ENCODE peak calls at places on chromosome 18, in four cellular contexts. One of them, this sample, is unnamed.

GRCh38 chr18:3511980-3512379 is 62.0 kb downstream of the TGIF1 start:
- DNase-seq in aorta: no peak
- DNase-seq in GM23338: no peak
- DNase-seq in neuronal stem cell: no peak
- DNase-seq in this sample: peak; percentile 82

GRCh38 chr18:24189664-24190346 is 50.9 kb downstream of the CABYR start:
- DNase-seq in neuronal stem cell: peak; percentile 23
- DNase-seq in GM23338: peak; percentile 37
- DNase-seq in aorta: no peak
- DNase-seq in this sample: no peak

GRCh38 chr18:11689972-11690570 is 1.0 kb downstream of the GNAL start:
- DNase-seq in aorta: peak; percentile 79
- DNase-seq in neuronal stem cell: no peak
- DNase-seq in GM23338: no peak
- DNase-seq in this sample: peak; percentile 14

GRCh38 chr18:67771271-67771670 is 254.8 kb upstream of the DSEL start:
- DNase-seq in aorta: no peak
- DNase-seq in neuronal stem cell: no peak
- DNase-seq in GM23338: no peak
- DNase-seq in this sample: peak; percentile 42

GRCh38 chr18:4455113-4455811 is at the start of gene DLGAP1:
- DNase-seq in GM23338: peak; percentile 87
- DNase-seq in aorta: peak; percentile 87
- DNase-seq in neuronal stem cell: peak; percentile 79
- DNase-seq in this sample: no peak

GRCh38 chr18:41849632-41850031 is 105.4 kb upstream of the PIK3C3 start:
- DNase-seq in neuronal stem cell: no peak
- DNase-seq in GM23338: no peak
- DNase-seq in aorta: no peak
- DNase-seq in this sample: no peak

GRCh38 chr18:60019463-60019840 is 119.7 kb downstream of the PMAIP1 start:
- DNase-seq in aorta: no peak
- DNase-seq in neuronal stem cell: no peak
- DNase-seq in GM23338: no peak
- DNase-seq in this sample: peak; percentile 77

GRCh38 chr18:74873629-74874028 is 276.0 kb downstream of the ZNF407 start:
- DNase-seq in aorta: no peak
- DNase-seq in neuronal stem cell: no peak
- DNase-seq in GM23338: peak; percentile 31
- DNase-seq in this sample: no peak

GRCh38 chr18:30992231-30992630 is 50.3 kb downstream of the DSC3 start:
- DNase-seq in aorta: no peak
- DNase-seq in GM23338: no peak
- DNase-seq in neuronal stem cell: no peak
- DNase-seq in this sample: no peak

DNA sequence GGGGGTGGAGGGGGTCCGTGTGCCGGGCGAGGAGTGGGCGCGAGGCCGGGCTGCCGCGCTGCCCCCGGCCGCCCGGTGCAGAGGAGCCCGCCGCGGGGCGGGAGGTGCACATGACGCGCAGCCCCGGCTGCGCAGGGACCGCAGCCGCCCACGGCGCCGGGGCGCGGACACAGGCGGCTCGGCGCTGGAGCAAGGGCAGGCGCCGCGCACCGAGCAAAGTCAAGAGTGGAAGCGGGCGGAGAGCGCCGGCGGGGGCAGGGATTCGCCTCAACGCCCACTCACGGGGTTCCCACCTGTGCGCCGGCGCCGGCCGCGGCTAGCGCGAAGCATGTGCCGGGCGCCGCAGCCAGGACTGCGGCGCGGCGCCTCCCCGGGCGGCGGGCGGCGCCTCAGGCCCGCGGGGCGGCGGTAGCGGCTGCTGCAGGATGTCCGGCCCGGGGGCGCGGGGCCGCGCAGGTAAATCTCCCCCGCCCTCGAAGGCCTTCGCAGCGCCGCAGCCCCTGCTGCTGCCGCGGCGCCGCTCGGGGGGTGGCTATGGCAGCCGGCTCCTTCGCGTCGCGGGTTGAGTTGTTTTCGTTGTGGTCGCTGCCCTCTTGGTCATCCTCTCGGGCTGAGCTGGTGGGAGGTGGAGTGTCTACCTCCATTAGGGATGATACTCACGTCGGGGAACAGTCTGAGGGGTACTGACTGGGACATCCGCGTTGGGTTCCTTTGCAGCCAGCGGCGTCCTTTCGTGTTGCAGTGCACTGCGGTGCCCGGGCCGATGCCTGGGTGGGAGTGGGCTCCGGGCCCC is 216.3 kb upstream of the DTNA start:
- DNase-seq in neuronal stem cell: peak; percentile 40
- DNase-seq in aorta: peak; percentile 75
- DNase-seq in GM23338: peak; percentile 83
- DNase-seq in this sample: peak; percentile 48
- H3K4me3 ChIP-seq in neuronal stem cell: peak overlapping the region; percentile 42
- H3K4me3 ChIP-seq in aorta: peak overlapping the region; percentile 99
- H3K4me3 ChIP-seq in GM23338: peak overlapping the region; percentile 61
- H3K4me3 ChIP-seq in this sample: peak overlapping the region; percentile 84

GRCh38 chr18:79529296-79529695 is 133.6 kb downstream of the NFATC1 start:
- DNase-seq in aorta: peak; percentile 58
- DNase-seq in GM23338: no peak
- DNase-seq in neuronal stem cell: no peak
- DNase-seq in this sample: no peak
- H3K27me3 ChIP-seq in aorta: no peaks in the 10 kb centered on the region
- H3K27me3 ChIP-seq in GM23338: no peaks in the 10 kb centered on the region
- H3K27me3 ChIP-seq in neuronal stem cell: no peaks in the 10 kb centered on the region
- H3K27me3 ChIP-seq in this sample: peaks cover 25% of the 10 kb centered on the region

GRCh38 chr18:9711361-9712129 is 3.4 kb downstream of the RAB31 start:
- DNase-seq in GM23338: no peak
- DNase-seq in neuronal stem cell: no peak
- DNase-seq in aorta: no peak
- DNase-seq in this sample: no peak
- H3K4me3 ChIP-seq in GM23338: no peak overlapping the region
- H3K4me3 ChIP-seq in neuronal stem cell: no peak overlapping the region
- H3K4me3 ChIP-seq in aorta: no peak overlapping the region
- H3K4me3 ChIP-seq in this sample: no peak overlapping the region

DNA sequence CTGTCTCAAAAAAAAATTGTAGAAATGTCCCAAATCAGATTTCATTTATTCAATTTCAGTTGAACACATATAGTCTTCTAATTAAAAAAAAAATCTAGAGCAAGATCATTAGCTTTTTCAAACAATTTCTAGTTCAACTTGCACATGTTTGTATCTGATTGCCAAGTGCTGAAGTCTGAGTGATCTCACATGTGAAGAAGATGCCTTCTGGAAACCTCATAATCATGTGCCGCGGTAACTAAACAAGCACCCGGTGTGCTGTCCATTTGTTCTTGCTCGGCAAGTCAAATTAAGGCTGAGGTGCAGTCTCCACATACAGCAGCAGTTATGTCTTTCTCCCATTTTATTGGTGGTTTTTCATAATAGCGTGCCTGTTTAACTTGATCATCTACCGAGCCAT is 18.7 kb downstream of the CABLES1 start:
- DNase-seq in aorta: no peak
- DNase-seq in GM23338: no peak
- DNase-seq in neuronal stem cell: no peak
- DNase-seq in this sample: no peak
- H3K27me3 ChIP-seq in aorta: no peaks in the 10 kb centered on the region
- H3K27me3 ChIP-seq in GM23338: no peaks in the 10 kb centered on the region
- H3K27me3 ChIP-seq in neuronal stem cell: no peaks in the 10 kb centered on the region
- H3K27me3 ChIP-seq in this sample: no peaks in the 10 kb centered on the region

GRCh38 chr18:6737833-6738232 is 8.3 kb downstream of the ARHGAP28 start:
- DNase-seq in neuronal stem cell: no peak
- DNase-seq in aorta: no peak
- DNase-seq in GM23338: no peak
- DNase-seq in this sample: no peak
- H3K4me3 ChIP-seq in neuronal stem cell: no peak overlapping the region
- H3K4me3 ChIP-seq in aorta: no peak overlapping the region
- H3K4me3 ChIP-seq in GM23338: no peak overlapping the region
- H3K4me3 ChIP-seq in this sample: no peak overlapping the region

GRCh38 chr18:79011300-79011870 is 31.8 kb downstream of the SALL3 start:
- DNase-seq in GM23338: no peak
- DNase-seq in neuronal stem cell: no peak
- DNase-seq in aorta: no peak
- DNase-seq in this sample: no peak
- H3K27me3 ChIP-seq in GM23338: no peaks in the 10 kb centered on the region
- H3K27me3 ChIP-seq in neuronal stem cell: no peaks in the 10 kb centered on the region
- H3K27me3 ChIP-seq in aorta: no peaks in the 10 kb centered on the region
- H3K27me3 ChIP-seq in this sample: no peaks in the 10 kb centered on the region

GRCh38 chr18:46097378-46097852 is 681 bp downstream of the ATP5F1A start:
- DNase-seq in GM23338: no peak
- DNase-seq in neuronal stem cell: no peak
- DNase-seq in aorta: no peak
- DNase-seq in this sample: no peak

GRCh38 chr18:46096651-46097300 is 1.3 kb downstream of the ATP5F1A start:
- DNase-seq in neuronal stem cell: no peak
- DNase-seq in GM23338: no peak
- DNase-seq in aorta: no peak
- DNase-seq in this sample: peak; percentile 24

GRCh38 chr18:46098616-46098933 is 479 bp upstream of the ATP5F1A start:
- DNase-seq in GM23338: no peak
- DNase-seq in aorta: no peak
- DNase-seq in neuronal stem cell: no peak
- DNase-seq in this sample: no peak

GRCh38 chr18:46097853-46098615 is at the start of gene ATP5F1A:
- DNase-seq in GM23338: peak; percentile 90
- DNase-seq in neuronal stem cell: peak; percentile 69
- DNase-seq in aorta: peak; percentile 93
- DNase-seq in this sample: peak; percentile 91

GRCh38 chr18:46095532-46095931 is 2.6 kb downstream of the ATP5F1A start:
- DNase-seq in neuronal stem cell: no peak
- DNase-seq in GM23338: no peak
- DNase-seq in aorta: no peak
- DNase-seq in this sample: no peak
- H3K4me3 ChIP-seq in neuronal stem cell: no peak overlapping the region
- H3K4me3 ChIP-seq in GM23338: no peak overlapping the region
- H3K4me3 ChIP-seq in aorta: no peak overlapping the region
- H3K4me3 ChIP-seq in this sample: no peak overlapping the region

GRCh38 chr18:62177271-62177670 is 9.6 kb downstream of the PIGN start:
- DNase-seq in GM23338: no peak
- DNase-seq in neuronal stem cell: no peak
- DNase-seq in aorta: no peak
- DNase-seq in this sample: no peak
- H3K27me3 ChIP-seq in GM23338: no peaks in the 10 kb centered on the region
- H3K27me3 ChIP-seq in neuronal stem cell: no peaks in the 10 kb centered on the region
- H3K27me3 ChIP-seq in aorta: no peaks in the 10 kb centered on the region
- H3K27me3 ChIP-seq in this sample: no peaks in the 10 kb centered on the region

GRCh38 chr18:13309031-13309430 is 90.5 kb downstream of the LDLRAD4 start:
- DNase-seq in GM23338: no peak
- DNase-seq in neuronal stem cell: no peak
- DNase-seq in aorta: no peak
- DNase-seq in this sample: no peak

GRCh38 chr18:13310286-13310685 is 91.7 kb downstream of the LDLRAD4 start:
- DNase-seq in aorta: no peak
- DNase-seq in GM23338: no peak
- DNase-seq in neuronal stem cell: no peak
- DNase-seq in this sample: no peak

GRCh38 chr18:13313006-13313661 is 94.6 kb downstream of the LDLRAD4 start:
- DNase-seq in aorta: no peak
- DNase-seq in neuronal stem cell: no peak
- DNase-seq in GM23338: no peak
- DNase-seq in this sample: no peak

GRCh38 chr18:13315000-13315399 is 96.4 kb downstream of the LDLRAD4 start:
- DNase-seq in neuronal stem cell: no peak
- DNase-seq in GM23338: no peak
- DNase-seq in aorta: no peak
- DNase-seq in this sample: no peak

GRCh38 chr18:13312515-13312914 is 94.0 kb downstream of the LDLRAD4 start:
- DNase-seq in neuronal stem cell: no peak
- DNase-seq in aorta: no peak
- DNase-seq in GM23338: no peak
- DNase-seq in this sample: no peak
- H3K4me3 ChIP-seq in neuronal stem cell: no peak overlapping the region
- H3K4me3 ChIP-seq in aorta: no peak overlapping the region
- H3K4me3 ChIP-seq in GM23338: no peak overlapping the region
- H3K4me3 ChIP-seq in this sample: no peak overlapping the region